ENCODE peak calls at places on chromosome 19, in six cellular contexts. C is fibroblast of lung, Z is tibial nerve, A is lower leg skin, P is bronchial epithelial cell, D is tibial artery. N is an unnamed sample.

GRCh38 chr19:17236831-17237543 is 8.7 kb downstream of the NR2F6 start:
- DNase-seq in A (no peak), P (no peak), D (no peak), Z (no peak), C (no peak), N (no peak)

GRCh38 chr19:23507441-23507840 is 112.2 kb upstream of the ZNF91 start:
- DNase-seq in C (no peak), A (no peak), P (no peak), D (no peak), Z (no peak), N (no peak)

GRCh38 chr19:47363758-47364529 is 14.8 kb downstream of the DHX34 start:
- DNase-seq in A (no peak), C (peak; percentile 48), P (peak; percentile 66), Z (no peak), D (no peak), N (no peak)

GRCh38 chr19:8117991-8118390 is 31.4 kb downstream of the FBN3 start:
- DNase-seq in C (no peak), Z (no peak), D (no peak), P (no peak), A (no peak), N (no peak)

GRCh38 chr19:16463991-16464575 is 7.7 kb downstream of the EPS15L1 start:
- DNase-seq in Z (no peak), C (no peak), D (no peak), A (no peak), P (no peak), N (peak; percentile 39)

GRCh38 chr19:49592486-49593232 is 1.7 kb downstream of the PRR12 start:
- DNase-seq in A (no peak), P (peak; percentile 71), Z (no peak), C (no peak), D (no peak), N (no peak)

GRCh38 chr19:31598730-31599238 is 249.5 kb upstream of the TSHZ3 start:
- DNase-seq in P (no peak), A (no peak), Z (no peak), D (no peak), C (peak; percentile 14), N (no peak)

GRCh38 chr19:4967738-4968461 is 1.0 kb upstream of the KDM4B start:
- DNase-seq in A (no peak), C (peak; percentile 26), D (no peak), Z (no peak), P (no peak), N (peak; percentile 25)

GRCh38 chr19:17086811-17087210 is 11.2 kb downstream of the MYO9B start:
- DNase-seq in Z (no peak), D (no peak), C (no peak), A (no peak), P (no peak), N (no peak)

GRCh38 chr19:41784337-41785239 is 11.8 kb upstream of the CEACAM3 start:
- DNase-seq in C (no peak), A (no peak), Z (no peak), D (no peak), P (no peak), N (no peak)

GRCh38 chr19:33306191-33306590 is 3.9 kb upstream of the CEBPA start:
- DNase-seq in A (no peak), D (no peak), P (no peak), Z (no peak), C (no peak), N (no peak)

GRCh38 chr19:51258165-51258564 is 7.3 kb downstream of the SIGLECL1 start:
- DNase-seq in D (no peak), P (no peak), C (no peak), Z (no peak), A (no peak), N (no peak)

GRCh38 chr19:16141043-16141442 is 2.4 kb upstream of the HSH2D start:
- DNase-seq in C (no peak), Z (no peak), A (no peak), P (no peak), D (no peak), N (no peak)

GRCh38 chr19:18438331-18439024 is 545 bp upstream of the ISYNA1 start:
- DNase-seq in D (no peak), C (no peak), P (peak; percentile 49), A (no peak), Z (no peak), N (peak; percentile 46)

GRCh38 chr19:9645466-9645865 is 24.4 kb upstream of the ZNF561 start:
- DNase-seq in C (no peak), D (no peak), A (no peak), P (no peak), Z (no peak), N (no peak)

GRCh38 chr19:2339644-2340310 is 11.3 kb downstream of the SPPL2B start:
- DNase-seq in A (no peak), Z (no peak), C (no peak), D (no peak), P (no peak), N (no peak)

GRCh38 chr19:15304140-15304705 is 28.1 kb downstream of the BRD4 start:
- DNase-seq in A (no peak), Z (no peak), P (no peak), D (no peak), C (no peak), N (peak; percentile 74)

GRCh38 chr19:7850429-7850819 is 20.4 kb downstream of the EVI5L start:
- DNase-seq in D (no peak), C (no peak), P (no peak), A (no peak), Z (no peak), N (no peak)

GRCh38 chr19:29889702-29890101 is 52.3 kb upstream of the URI1 start:
- DNase-seq in C (no peak), Z (no peak), P (no peak), A (no peak), D (no peak), N (no peak)

GRCh38 chr19:46191356-46191755 is 38.2 kb upstream of the IGFL1 start:
- DNase-seq in C (no peak), Z (no peak), D (no peak), A (no peak), P (no peak), N (no peak)

GRCh38 chr19:16373539-16373938 is 48.9 kb downstream of the KLF2 start:
- DNase-seq in C (peak; percentile 94), P (no peak), Z (peak; percentile 84), D (peak; percentile 64), A (no peak), N (peak; percentile 56)

GRCh38 chr19:52142001-52142595 is 2.4 kb upstream of the ZNF616 start:
- DNase-seq in P (peak; percentile 82), A (peak; percentile 34), C (no peak), D (no peak), Z (no peak), N (no peak)

GRCh38 chr19:8643860-8644653 is 13.6 kb downstream of the NFILZ start:
- DNase-seq in D (no peak), C (no peak), A (no peak), P (no peak), Z (no peak), N (no peak)

GRCh38 chr19:5137571-5138124 is 168.7 kb downstream of the KDM4B start:
- DNase-seq in A (no peak), D (no peak), Z (no peak), P (no peak), C (no peak), N (no peak)

GRCh38 chr19:10514211-10515145 is 2.8 kb downstream of the S1PR5 start:
- DNase-seq in A (no peak), Z (no peak), P (no peak), C (no peak), D (no peak), N (no peak)

GRCh38 chr19:51793994-51794393 is 963 bp upstream of the FPR3 start:
- DNase-seq in Z (no peak), C (no peak), D (no peak), P (no peak), A (no peak), N (no peak)

GRCh38 chr19:3239367-3239766 is 14.9 kb downstream of the CELF5 start:
- DNase-seq in A (no peak), C (no peak), D (no peak), Z (no peak), P (no peak), N (no peak)

DNA sequence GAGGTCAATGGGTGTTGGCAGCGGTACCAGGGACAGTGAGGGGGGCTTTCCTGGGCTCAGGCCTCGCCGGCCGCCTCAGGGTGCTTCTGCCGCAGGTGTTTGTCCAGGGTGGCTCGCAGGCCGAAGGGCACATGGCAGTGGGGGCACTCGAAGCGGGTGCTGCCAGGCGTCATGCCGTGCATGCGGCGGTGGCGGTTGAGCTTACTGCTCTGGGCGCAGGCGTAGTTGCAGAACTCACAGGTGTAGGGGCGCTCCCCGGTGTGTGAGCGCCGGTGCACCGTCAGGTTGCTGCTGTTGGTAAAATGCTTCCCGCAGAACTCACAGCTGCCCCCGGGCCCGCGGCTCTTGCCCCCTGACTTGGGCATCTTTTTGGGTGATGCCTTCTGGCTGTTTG is 4.7 kb downstream of the ZNF296 start:
- DNase-seq in A (no peak), C (no peak), Z (no peak), P (no peak), D (no peak), N (no peak)
- H3K4me3 ChIP-seq in A (no peak overlapping the region), C (no peak overlapping the region), Z (no peak overlapping the region), P (no peak overlapping the region), D (no peak overlapping the region), N (no peak overlapping the region)

GRCh38 chr19:13366529-13367143 is 139.6 kb downstream of the CACNA1A start:
- DNase-seq in D (no peak), C (peak; percentile 31), P (peak; percentile 18), Z (no peak), A (no peak), N (peak; percentile 52)
- TF ChIP-seq CTCF in D (no peak), C (peak; percentile 61), P (peak; percentile 40), Z (no peak), A (no peak), N (peak; percentile 62)

GRCh38 chr19:55080915-55081772 is 5.5 kb downstream of the EPS8L1 start:
- DNase-seq in Z (peak; percentile 45), A (peak; percentile 84), D (no peak), C (peak; percentile 53), P (peak; percentile 76), N (peak; percentile 36)

GRCh38 chr19:55081773-55082022 is 6.0 kb downstream of the EPS8L1 start:
- DNase-seq in P (no peak), D (no peak), C (no peak), Z (no peak), A (no peak), N (no peak)

GRCh38 chr19:55083004-55083850 is 7.6 kb downstream of the EPS8L1 start:
- DNase-seq in P (no peak), D (no peak), Z (no peak), C (no peak), A (no peak), N (no peak)

GRCh38 chr19:55080121-55080914 is 4.6 kb downstream of the EPS8L1 start:
- DNase-seq in C (peak; percentile 59), A (no peak), D (no peak), P (peak; percentile 61), Z (no peak), N (peak; percentile 41)

GRCh38 chr19:55082023-55082851 is 6.6 kb downstream of the EPS8L1 start:
- DNase-seq in A (no peak), C (peak; percentile 34), P (no peak), D (no peak), Z (no peak), N (peak; percentile 35)
- H3K4me3 ChIP-seq in A (no peak overlapping the region), C (no peak overlapping the region), P (no peak overlapping the region), D (peak overlapping the region; percentile 53), Z (no peak overlapping the region), N (no peak overlapping the region)

DNA sequence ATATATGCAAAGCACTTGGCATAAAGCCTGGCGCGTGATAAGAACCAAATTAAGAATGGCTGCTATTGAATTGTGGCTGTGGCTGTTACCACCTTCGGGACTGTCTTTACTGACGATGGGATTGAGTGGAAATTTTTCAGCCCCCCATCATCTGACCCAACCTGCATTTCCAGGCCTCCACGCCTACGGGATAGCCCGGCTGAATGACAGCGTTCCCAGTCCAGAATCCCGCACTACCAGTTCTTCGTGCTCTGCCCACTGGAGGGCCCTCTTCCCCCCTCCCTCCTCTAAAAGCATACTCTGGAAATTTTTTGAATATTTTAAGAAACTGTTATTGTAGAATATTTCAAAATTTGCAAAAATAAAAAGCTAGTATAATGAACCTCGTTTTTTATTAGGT is 11.0 kb downstream of the KRTDAP start:
- DNase-seq in P (no peak), Z (no peak), D (no peak), A (no peak), C (no peak), N (no peak)
- TF ChIP-seq CTCF in P (peak; percentile 25), Z (no peak), D (no peak), A (no peak), C (no peak), N (no peak)

N was measured in fibroblast of the aortic adventitia.